ENCODE peak calls at places on chromosomes 5 and 9, in nine cellular contexts. F is right cardiac atrium, E is mesendoderm, D is ovary, H is GM12878, I is IMR-90, S is HepG2, B is upper lobe of right lung, R is K562. Z is an unnamed sample.

GRCh38 chr5:111254613-111255012 is 30.4 kb downstream of the CAMK4 start:
- DNase-seq in F (no peak), E (no peak), D (no peak), H (peak; percentile 95), I (peak; percentile 40), S (no peak), B (no peak), R (no peak), Z (no peak)

GRCh38 chr9:32265037-32265436 is 119.4 kb upstream of the ACO1 start:
- DNase-seq in F (no peak), E (peak; percentile 81), D (no peak), H (no peak), I (no peak), S (no peak), B (no peak), R (no peak), Z (no peak)

GRCh38 chr9:6405371-6405770 is 7.6 kb upstream of the UHRF2 start:
- DNase-seq in F (no peak), E (no peak), D (no peak), H (no peak), I (no peak), S (no peak), B (no peak), R (no peak), Z (no peak)

GRCh38 chr5:142807378-142807911 is 37.3 kb downstream of the ARHGAP26 start:
- DNase-seq in F (peak; percentile 76), E (peak; percentile 66), D (no peak), H (no peak), I (no peak), S (peak; percentile 97), B (no peak), R (no peak), Z (no peak)

GRCh38 chr5:41334221-41334620 is 120.9 kb upstream of the C6 start:
- DNase-seq in F (no peak), E (no peak), D (no peak), H (no peak), I (no peak), S (no peak), B (no peak), R (no peak), Z (no peak)

GRCh38 chr9:34555002-34555348 is 32.2 kb upstream of the ENHO start:
- DNase-seq in F (peak; percentile 66), E (no peak), D (no peak), H (no peak), I (no peak), S (no peak), B (peak; percentile 49), R (no peak), Z (peak; percentile 53)

GRCh38 chr9:136531186-136531903 is 14.5 kb downstream of the NOTCH1 start:
- DNase-seq in F (no peak), E (no peak), D (no peak), H (no peak), I (no peak), S (no peak), B (no peak), R (no peak), Z (no peak)

GRCh38 chr9:35733109-35733541 is 659 bp downstream of the CREB3 start:
- DNase-seq in F (no peak), E (peak; percentile 96), D (no peak), H (no peak), I (peak; percentile 75), S (peak; percentile 60), B (no peak), R (peak; percentile 54), Z (no peak)

GRCh38 chr5:172941067-172941516 is 18.1 kb upstream of the RPL26L1 start:
- DNase-seq in F (no peak), E (no peak), D (no peak), H (no peak), I (no peak), S (no peak), B (no peak), R (no peak), Z (no peak)

GRCh38 chr9:88997646-88998045 is 6.4 kb downstream of the S1PR3 start:
- DNase-seq in F (peak; percentile 67), E (no peak), D (no peak), H (no peak), I (no peak), S (no peak), B (no peak), R (no peak), Z (no peak)

GRCh38 chr5:53334431-53334941 is 145.9 kb upstream of the FST start:
- DNase-seq in F (no peak), E (no peak), D (no peak), H (no peak), I (peak; percentile 87), S (no peak), B (no peak), R (no peak), Z (no peak)

GRCh38 chr5:149157330-149157729 is 16.0 kb downstream of the ABLIM3 start:
- DNase-seq in F (no peak), E (no peak), D (no peak), H (no peak), I (no peak), S (no peak), B (no peak), R (peak; percentile 47), Z (no peak)

GRCh38 chr5:122141751-122142150 is 12.4 kb downstream of the ZNF474 start:
- DNase-seq in F (no peak), E (no peak), D (no peak), H (no peak), I (peak; percentile 61), S (no peak), B (no peak), R (no peak), Z (no peak)

GRCh38 chr5:106312360-106312759 is 1358.4 kb downstream of the EFNA5 start:
- DNase-seq in F (no peak), E (no peak), D (no peak), H (no peak), I (peak; percentile 69), S (no peak), B (no peak), R (no peak), Z (no peak)

GRCh38 chr9:121604242-121604641 is 47.2 kb upstream of the DAB2IP start:
- DNase-seq in F (no peak), E (peak; percentile 70), D (no peak), H (no peak), I (no peak), S (peak; percentile 82), B (no peak), R (no peak), Z (no peak)

GRCh38 chr9:81964216-81965171 is 21.2 kb downstream of the SPATA31D3 start:
- DNase-seq in F (no peak), E (peak; percentile 47), D (no peak), H (no peak), I (peak; percentile 15), S (no peak), B (no peak), R (no peak), Z (no peak)

GRCh38 chr5:65672787-65673186 is 48.0 kb downstream of the SHLD3 start:
- DNase-seq in F (no peak), E (no peak), D (no peak), H (no peak), I (peak; percentile 88), S (no peak), B (no peak), R (no peak), Z (no peak)

GRCh38 chr5:135176991-135177390 is 143.0 kb upstream of the PITX1 start:
- DNase-seq in F (no peak), E (no peak), D (no peak), H (no peak), I (no peak), S (no peak), B (no peak), R (no peak), Z (no peak)
- H3K4me3 ChIP-seq in F (no peak overlapping the region), E (no peak overlapping the region), D (no peak overlapping the region), H (no peak overlapping the region), I (no peak overlapping the region), S (no peak overlapping the region), B (no peak overlapping the region), R (no peak overlapping the region), Z (no peak overlapping the region)

DNA sequence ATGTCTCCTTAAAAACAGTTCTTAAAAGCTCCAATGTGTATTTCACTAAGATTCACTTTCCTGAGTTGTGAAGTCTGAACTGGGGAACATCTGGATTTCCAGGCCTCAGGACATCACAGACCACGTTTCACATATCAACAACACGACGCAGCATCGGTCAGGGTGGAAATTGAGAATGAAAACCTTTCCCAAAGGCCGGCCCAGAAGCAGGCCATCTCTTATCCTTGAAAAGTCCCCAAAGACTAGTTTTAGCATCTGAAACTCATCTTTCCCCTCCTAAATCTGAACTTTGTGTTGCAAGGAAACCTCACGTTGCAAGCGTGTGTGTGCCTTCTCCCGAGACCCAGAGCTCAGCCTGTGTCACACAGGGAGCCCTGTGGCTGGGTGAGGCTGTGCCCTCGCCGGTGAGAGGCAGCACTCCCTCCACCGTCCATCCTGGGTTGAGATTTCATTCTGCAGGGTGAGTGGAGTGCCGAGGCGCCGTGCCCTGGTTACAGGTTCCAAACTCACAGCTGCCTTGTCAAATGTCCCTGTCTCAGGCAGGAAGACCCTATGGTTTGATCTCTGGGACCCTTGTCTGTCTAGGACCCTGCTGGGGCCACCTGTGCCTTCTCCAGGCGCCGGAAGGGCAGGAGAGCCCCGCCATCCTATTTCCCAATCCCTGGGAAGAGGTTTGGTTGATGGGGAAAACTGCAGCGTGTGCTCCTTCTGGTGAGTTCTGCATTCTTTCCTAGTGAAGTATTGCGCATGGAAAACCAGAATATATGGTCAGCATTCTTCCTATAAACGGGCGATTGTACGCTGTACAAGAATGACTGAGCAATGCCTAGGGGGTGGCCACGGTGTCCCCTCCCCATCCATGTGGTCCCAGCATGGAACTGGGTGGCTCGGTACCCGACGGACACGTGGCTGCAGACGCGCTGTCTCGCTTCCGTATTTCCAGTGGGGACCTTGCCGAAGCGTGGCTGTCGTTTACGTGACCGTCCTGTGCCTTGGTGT is 96.1 kb upstream of the COL5A1 start:
- DNase-seq in F (peak; percentile 75), E (no peak), D (no peak), H (no peak), I (peak; percentile 72), S (no peak), B (peak; percentile 54), R (no peak), Z (no peak)
- H3K27ac ChIP-seq in F (no peak overlapping the region), E (no peak overlapping the region), D (no peak overlapping the region), H (no peak overlapping the region), I (no peak overlapping the region), S (no peak overlapping the region), B (peak overlapping the region; percentile 43), R (no peak overlapping the region), Z (peak overlapping the region; percentile 83)

GRCh38 chr5:116947691-116948528 is 373.3 kb upstream of the SEMA6A start:
- DNase-seq in F (peak; percentile 71), E (peak; percentile 97), D (peak; percentile 17), H (peak; percentile 87), I (no peak), S (peak; percentile 76), B (peak; percentile 75), R (peak; percentile 37), Z (no peak)
- H3K4me3 ChIP-seq in F (no peak overlapping the region), E (no peak overlapping the region), D (no peak overlapping the region), H (no peak overlapping the region), I (no peak overlapping the region), S (no peak overlapping the region), B (no peak overlapping the region), R (no peak overlapping the region), Z (no peak overlapping the region)

DNA sequence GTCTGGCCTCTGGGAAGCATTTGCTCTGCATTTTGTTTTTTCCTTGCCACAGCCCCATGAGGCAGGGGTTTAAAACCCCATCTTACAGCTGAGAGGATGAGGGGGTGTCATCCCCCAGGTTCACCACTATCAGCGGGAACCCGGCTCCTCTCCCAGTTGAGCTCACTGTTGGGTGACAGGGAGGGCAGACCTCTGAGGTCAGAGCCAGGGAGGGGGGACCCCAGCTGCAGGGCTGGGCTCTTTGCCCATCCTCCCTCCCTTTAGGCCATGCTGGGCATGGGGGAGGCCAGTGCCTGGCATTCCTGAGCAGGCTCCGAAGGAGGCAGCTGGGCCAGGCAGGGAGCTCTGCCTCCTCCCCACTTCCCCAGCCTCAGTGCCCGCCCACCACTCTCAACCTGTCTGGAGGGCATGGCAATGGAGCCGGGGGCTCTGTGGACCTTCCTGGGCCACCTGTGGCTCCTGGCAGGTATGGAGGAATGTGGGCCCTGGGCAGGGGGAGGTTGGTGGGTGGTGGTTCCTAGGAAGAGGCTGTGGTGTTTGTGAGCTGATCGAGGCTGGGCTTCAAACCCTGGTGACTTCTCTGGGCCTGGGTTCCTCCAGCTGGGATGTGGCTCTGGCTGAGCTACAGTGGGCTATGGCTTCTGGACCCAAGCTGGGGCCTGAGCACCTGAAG is 12.6 kb downstream of the CRB2 start:
- DNase-seq in F (no peak), E (no peak), D (no peak), H (no peak), I (no peak), S (no peak), B (no peak), R (no peak), Z (no peak)
- H3K27ac ChIP-seq in F (no peak overlapping the region), E (no peak overlapping the region), D (no peak overlapping the region), H (no peak overlapping the region), I (no peak overlapping the region), S (no peak overlapping the region), B (no peak overlapping the region), R (no peak overlapping the region), Z (no peak overlapping the region)

Z was measured in suprapubic skin.